ENCODE peak calls at places on chromosome 13, in seven cellular contexts. One of them, this sample, is unnamed.

GRCh38 chr13:91017031-91017668 is 330.3 kb upstream of the MIR17HG start:
- DNase-seq in A673: peak; percentile 75
- DNase-seq in tibial nerve: no peak
- DNase-seq in left ventricle myocardium inferior: no peak
- DNase-seq in AG09309: no peak
- DNase-seq in kidney epithelial cell: no peak
- DNase-seq in CD4-positive, alpha-beta T cell: no peak
- DNase-seq in this sample: peak; percentile 20

GRCh38 chr13:100473493-100474044 is 115.0 kb downstream of the GGACT start:
- DNase-seq in A673: no peak
- DNase-seq in tibial nerve: no peak
- DNase-seq in left ventricle myocardium inferior: no peak
- DNase-seq in AG09309: no peak
- DNase-seq in kidney epithelial cell: no peak
- DNase-seq in CD4-positive, alpha-beta T cell: no peak
- DNase-seq in this sample: no peak

GRCh38 chr13:21075303-21076264 is 14.2 kb upstream of the LATS2 start:
- DNase-seq in A673: no peak
- DNase-seq in tibial nerve: peak; percentile 28
- DNase-seq in left ventricle myocardium inferior: peak; percentile 53
- DNase-seq in AG09309: no peak
- DNase-seq in kidney epithelial cell: no peak
- DNase-seq in CD4-positive, alpha-beta T cell: no peak
- DNase-seq in this sample: no peak

GRCh38 chr13:27379694-27380596 is 44.5 kb upstream of the GTF3A start:
- DNase-seq in A673: peak; percentile 60
- DNase-seq in tibial nerve: peak; percentile 49
- DNase-seq in left ventricle myocardium inferior: peak; percentile 36
- DNase-seq in AG09309: no peak
- DNase-seq in kidney epithelial cell: no peak
- DNase-seq in CD4-positive, alpha-beta T cell: peak; percentile 47
- DNase-seq in this sample: peak; percentile 48

GRCh38 chr13:44930907-44931676 is 58.2 kb downstream of the NUFIP1 start:
- DNase-seq in A673: peak; percentile 35
- DNase-seq in tibial nerve: no peak
- DNase-seq in left ventricle myocardium inferior: no peak
- DNase-seq in AG09309: no peak
- DNase-seq in kidney epithelial cell: no peak
- DNase-seq in CD4-positive, alpha-beta T cell: no peak
- DNase-seq in this sample: no peak

GRCh38 chr13:39767791-39768564 is 112.5 kb downstream of the COG6 start:
- DNase-seq in A673: peak; percentile 71
- DNase-seq in tibial nerve: no peak
- DNase-seq in left ventricle myocardium inferior: no peak
- DNase-seq in AG09309: no peak
- DNase-seq in kidney epithelial cell: no peak
- DNase-seq in CD4-positive, alpha-beta T cell: no peak
- DNase-seq in this sample: no peak

GRCh38 chr13:24650157-24650556 is 30.1 kb upstream of the ATP12A start:
- DNase-seq in A673: peak; percentile 24
- DNase-seq in tibial nerve: no peak
- DNase-seq in left ventricle myocardium inferior: no peak
- DNase-seq in AG09309: peak; percentile 73
- DNase-seq in kidney epithelial cell: no peak
- DNase-seq in CD4-positive, alpha-beta T cell: no peak
- DNase-seq in this sample: no peak

GRCh38 chr13:100818706-100819105 is 144.1 kb upstream of the TMTC4 start:
- DNase-seq in A673: no peak
- DNase-seq in tibial nerve: no peak
- DNase-seq in left ventricle myocardium inferior: no peak
- DNase-seq in AG09309: no peak
- DNase-seq in kidney epithelial cell: no peak
- DNase-seq in CD4-positive, alpha-beta T cell: no peak
- DNase-seq in this sample: no peak

GRCh38 chr13:112651750-112652511 is 37.9 kb upstream of the ATP11A start:
- DNase-seq in A673: no peak
- DNase-seq in tibial nerve: no peak
- DNase-seq in left ventricle myocardium inferior: no peak
- DNase-seq in AG09309: no peak
- DNase-seq in kidney epithelial cell: no peak
- DNase-seq in CD4-positive, alpha-beta T cell: no peak
- DNase-seq in this sample: no peak

GRCh38 chr13:42875448-42876269 is 94.3 kb downstream of the FAM216B start:
- DNase-seq in A673: peak; percentile 30
- DNase-seq in tibial nerve: no peak
- DNase-seq in left ventricle myocardium inferior: no peak
- DNase-seq in AG09309: no peak
- DNase-seq in kidney epithelial cell: no peak
- DNase-seq in CD4-positive, alpha-beta T cell: no peak
- DNase-seq in this sample: no peak

GRCh38 chr13:61113140-61113658 is 302.4 kb downstream of the PCDH20 start:
- DNase-seq in A673: no peak
- DNase-seq in tibial nerve: no peak
- DNase-seq in left ventricle myocardium inferior: no peak
- DNase-seq in AG09309: no peak
- DNase-seq in kidney epithelial cell: no peak
- DNase-seq in CD4-positive, alpha-beta T cell: no peak
- DNase-seq in this sample: no peak

GRCh38 chr13:102856603-102857002 is 10.8 kb downstream of the ERCC5 start:
- DNase-seq in A673: no peak
- DNase-seq in tibial nerve: no peak
- DNase-seq in left ventricle myocardium inferior: peak; percentile 76
- DNase-seq in AG09309: no peak
- DNase-seq in kidney epithelial cell: no peak
- DNase-seq in CD4-positive, alpha-beta T cell: no peak
- DNase-seq in this sample: no peak

GRCh38 chr13:81609335-81609734 is 1268.4 kb upstream of the SPRY2 start:
- DNase-seq in A673: no peak
- DNase-seq in tibial nerve: no peak
- DNase-seq in left ventricle myocardium inferior: no peak
- DNase-seq in AG09309: no peak
- DNase-seq in kidney epithelial cell: no peak
- DNase-seq in CD4-positive, alpha-beta T cell: no peak
- DNase-seq in this sample: no peak

GRCh38 chr13:81606074-81606473 is 1265.1 kb upstream of the SPRY2 start:
- DNase-seq in A673: no peak
- DNase-seq in tibial nerve: no peak
- DNase-seq in left ventricle myocardium inferior: no peak
- DNase-seq in AG09309: no peak
- DNase-seq in kidney epithelial cell: no peak
- DNase-seq in CD4-positive, alpha-beta T cell: no peak
- DNase-seq in this sample: no peak

GRCh38 chr13:81610613-81611012 is 1269.7 kb upstream of the SPRY2 start:
- DNase-seq in A673: no peak
- DNase-seq in tibial nerve: no peak
- DNase-seq in left ventricle myocardium inferior: no peak
- DNase-seq in AG09309: no peak
- DNase-seq in kidney epithelial cell: no peak
- DNase-seq in CD4-positive, alpha-beta T cell: no peak
- DNase-seq in this sample: no peak
- TF ChIP-seq CTCF in A673: peak; percentile 9
- TF ChIP-seq CTCF in tibial nerve: no peak
- TF ChIP-seq CTCF in left ventricle myocardium inferior: no peak
- TF ChIP-seq CTCF in AG09309: no peak
- TF ChIP-seq CTCF in kidney epithelial cell: peak; percentile 9
- TF ChIP-seq CTCF in CD4-positive, alpha-beta T cell: no peak
- TF ChIP-seq CTCF in this sample: peak; percentile 36

GRCh38 chr13:82847595-82847994 is 1034.7 kb downstream of the SLITRK1 start:
- DNase-seq in A673: no peak
- DNase-seq in tibial nerve: no peak
- DNase-seq in left ventricle myocardium inferior: no peak
- DNase-seq in AG09309: no peak
- DNase-seq in kidney epithelial cell: no peak
- DNase-seq in CD4-positive, alpha-beta T cell: no peak
- DNase-seq in this sample: no peak
- TF ChIP-seq CTCF in A673: no peak
- TF ChIP-seq CTCF in tibial nerve: no peak
- TF ChIP-seq CTCF in left ventricle myocardium inferior: no peak
- TF ChIP-seq CTCF in AG09309: no peak
- TF ChIP-seq CTCF in kidney epithelial cell: peak; percentile 28
- TF ChIP-seq CTCF in CD4-positive, alpha-beta T cell: no peak
- TF ChIP-seq CTCF in this sample: no peak

DNA sequence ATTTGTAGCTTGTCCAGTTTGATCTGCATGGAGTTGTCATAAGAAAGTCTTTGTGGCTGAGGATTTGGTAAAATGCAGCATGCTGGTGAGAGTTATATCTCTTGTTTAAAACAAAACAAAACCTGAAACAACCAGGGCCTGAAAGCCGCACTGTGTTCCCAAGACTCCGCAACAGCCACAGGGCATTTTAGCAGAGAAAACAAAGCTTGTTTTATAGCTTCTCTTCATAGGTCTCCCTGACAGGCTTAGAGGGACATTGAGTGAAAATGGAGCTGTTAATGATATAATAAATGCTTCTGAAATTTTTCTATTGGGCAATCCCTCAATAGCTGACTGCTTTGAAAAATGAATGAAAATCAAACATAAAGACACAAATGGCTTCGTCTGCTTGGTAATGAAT is 148.7 kb upstream of the RNF113B start:
- DNase-seq in A673: no peak
- DNase-seq in tibial nerve: no peak
- DNase-seq in left ventricle myocardium inferior: no peak
- DNase-seq in AG09309: no peak
- DNase-seq in kidney epithelial cell: no peak
- DNase-seq in CD4-positive, alpha-beta T cell: no peak
- DNase-seq in this sample: no peak
- TF ChIP-seq CTCF in A673: no peak
- TF ChIP-seq CTCF in tibial nerve: no peak
- TF ChIP-seq CTCF in left ventricle myocardium inferior: no peak
- TF ChIP-seq CTCF in AG09309: no peak
- TF ChIP-seq CTCF in kidney epithelial cell: no peak
- TF ChIP-seq CTCF in CD4-positive, alpha-beta T cell: no peak
- TF ChIP-seq CTCF in this sample: no peak

GRCh38 chr13:29525757-29526156 is 69.7 kb downstream of the SLC7A1 start:
- DNase-seq in A673: no peak
- DNase-seq in tibial nerve: no peak
- DNase-seq in left ventricle myocardium inferior: no peak
- DNase-seq in AG09309: no peak
- DNase-seq in kidney epithelial cell: no peak
- DNase-seq in CD4-positive, alpha-beta T cell: no peak
- DNase-seq in this sample: no peak
- TF ChIP-seq CTCF in A673: no peak
- TF ChIP-seq CTCF in tibial nerve: no peak
- TF ChIP-seq CTCF in left ventricle myocardium inferior: no peak
- TF ChIP-seq CTCF in AG09309: no peak
- TF ChIP-seq CTCF in kidney epithelial cell: no peak
- TF ChIP-seq CTCF in CD4-positive, alpha-beta T cell: no peak
- TF ChIP-seq CTCF in this sample: no peak

GRCh38 chr13:109869312-109870237 is 83.2 kb upstream of the IRS2 start:
- DNase-seq in A673: no peak
- DNase-seq in tibial nerve: no peak
- DNase-seq in left ventricle myocardium inferior: peak; percentile 81
- DNase-seq in AG09309: peak; percentile 5
- DNase-seq in kidney epithelial cell: peak; percentile 47
- DNase-seq in CD4-positive, alpha-beta T cell: peak; percentile 5
- DNase-seq in this sample: no peak
- TF ChIP-seq CTCF in A673: no peak
- TF ChIP-seq CTCF in tibial nerve: peak; percentile 9
- TF ChIP-seq CTCF in left ventricle myocardium inferior: peak; percentile 37
- TF ChIP-seq CTCF in AG09309: peak; percentile 24
- TF ChIP-seq CTCF in kidney epithelial cell: peak; percentile 45
- TF ChIP-seq CTCF in CD4-positive, alpha-beta T cell: no peak
- TF ChIP-seq CTCF in this sample: no peak

This sample was measured in D721Med.